ENCODE peak calls at places on chromosome 4, in six cellular contexts. U is K562; R is IMR-90; C is mammary epithelial cell; G is CD4-positive, alpha-beta T cell; B is upper lobe of right lung. H is an unnamed sample.
A peak's percentile ranks its signal among the peaks of the same experiment; 100 is the strongest.

GRCh38 chr4:39335566-39335965 is 30.6 kb downstream of the RFC1 start:
- DNase-seq in U (no peak), R (no peak), C (no peak), G (no peak), B (no peak), H (no peak)

GRCh38 chr4:186067757-186068385 is 1.1 kb upstream of the TLR3 start:
- DNase-seq in U (no peak), R (peak; percentile 19), C (peak; percentile 32), G (peak; percentile 28), B (peak; percentile 71), H (no peak)

GRCh38 chr4:53459548-53459947 is 82.1 kb downstream of the FIP1L1 start:
- DNase-seq in U (no peak), R (peak; percentile 60), C (no peak), G (no peak), B (no peak), H (no peak)

GRCh38 chr4:182222766-182223165 is 20.4 kb upstream of the TENM3 start:
- DNase-seq in U (no peak), R (no peak), C (no peak), G (no peak), B (no peak), H (no peak)

GRCh38 chr4:1683371-1683902 is 676 bp downstream of the FAM53A start:
- DNase-seq in U (no peak), R (peak; percentile 88), C (peak; percentile 66), G (peak; percentile 7), B (no peak), H (no peak)

GRCh38 chr4:37890501-37891220 is at the start of gene TBC1D1:
- DNase-seq in U (no peak), R (no peak), C (peak; percentile 16), G (peak; percentile 25), B (peak; percentile 90), H (peak; percentile 35)

GRCh38 chr4:836003-836511 is 10.1 kb upstream of the CPLX1 start:
- DNase-seq in U (no peak), R (no peak), C (no peak), G (no peak), B (peak; percentile 45), H (no peak)

GRCh38 chr4:67680568-67681222 is 20.3 kb downstream of the UBA6 start:
- DNase-seq in U (no peak), R (peak; percentile 31), C (peak; percentile 90), G (no peak), B (no peak), H (no peak)

GRCh38 chr4:150501019-150501727 is 80.8 kb upstream of the MAB21L2 start:
- DNase-seq in U (no peak), R (peak; percentile 89), C (peak; percentile 87), G (no peak), B (no peak), H (no peak)

GRCh38 chr4:38160487-38161207 is 200.4 kb downstream of the PTTG2 start:
- DNase-seq in U (peak; percentile 23), R (peak; percentile 99), C (peak; percentile 97), G (peak; percentile 31), B (no peak), H (no peak)

GRCh38 chr4:118884716-118885115 is 3.9 kb upstream of the SYNPO2 start:
- DNase-seq in U (no peak), R (no peak), C (no peak), G (no peak), B (no peak), H (no peak)

GRCh38 chr4:91448668-91449330 is 855.0 kb upstream of the GRID2 start:
- DNase-seq in U (no peak), R (no peak), C (peak; percentile 78), G (no peak), B (no peak), H (no peak)

DNA sequence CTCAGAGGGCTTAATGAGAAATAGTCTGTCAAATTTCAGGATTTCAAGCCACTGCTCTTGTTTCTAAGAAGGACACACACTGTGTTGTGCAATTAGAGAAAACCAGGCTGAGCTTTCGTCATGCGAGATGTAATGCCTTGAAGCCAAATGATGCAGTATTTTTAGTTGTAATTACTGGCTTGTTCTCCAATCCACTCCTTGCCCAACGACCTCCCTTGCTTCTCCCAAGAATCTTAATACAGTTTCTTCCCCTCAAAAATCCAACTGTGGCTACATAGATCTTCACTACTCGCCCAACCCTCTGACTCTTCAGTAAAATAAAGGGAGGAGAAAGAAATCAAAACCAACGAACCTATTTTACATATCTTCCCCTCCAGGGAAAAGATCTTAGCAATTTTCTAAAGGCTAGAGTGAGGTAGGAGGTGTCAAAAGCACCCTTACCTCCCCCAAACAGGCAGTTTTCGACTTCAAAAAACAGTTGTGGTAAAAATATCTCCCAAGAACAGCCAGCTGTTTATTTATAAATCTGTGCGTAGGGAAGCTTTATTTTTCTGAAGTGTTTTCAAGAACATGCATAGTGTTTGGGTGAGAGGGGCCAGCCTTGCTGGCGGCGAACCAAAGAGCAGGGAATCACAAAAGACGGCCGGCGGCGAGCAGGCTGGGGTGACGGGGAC is 68.7 kb downstream of the MGST2 start:
- DNase-seq in U (no peak), R (peak; percentile 65), C (peak; percentile 51), G (no peak), B (no peak), H (no peak)
- H3K27ac ChIP-seq in U (no peak overlapping the region), R (peak overlapping the region; percentile 2), C (no peak overlapping the region), G (no peak overlapping the region), B (peak overlapping the region; percentile 88), H (peak overlapping the region; percentile 83)

DNA sequence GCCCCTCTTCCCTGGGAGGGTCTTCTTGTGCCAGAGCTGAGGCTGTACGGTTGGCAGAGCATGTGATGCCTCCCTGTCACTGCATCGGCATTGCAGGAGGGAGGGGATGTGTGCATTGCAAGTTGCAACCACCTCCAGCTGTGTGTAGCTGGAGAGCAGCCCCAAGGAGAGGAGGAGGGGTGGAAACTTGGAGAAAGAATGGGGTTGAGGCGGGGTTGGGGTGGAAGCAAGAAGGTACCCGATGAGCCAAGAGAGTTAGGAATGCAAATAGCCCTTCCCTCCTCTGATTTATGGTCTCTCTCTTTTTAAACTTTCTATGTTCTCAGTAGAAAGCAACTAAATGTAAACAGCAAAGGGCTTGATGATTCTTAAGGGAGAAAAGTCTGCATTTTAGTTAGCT is 48.1 kb upstream of the MND1 start:
- DNase-seq in U (no peak), R (peak; percentile 84), C (peak; percentile 39), G (no peak), B (no peak), H (no peak)
- H3K27ac ChIP-seq in U (no peak overlapping the region), R (peak overlapping the region; percentile 56), C (no peak overlapping the region), G (no peak overlapping the region), B (no peak overlapping the region), H (peak overlapping the region; percentile 65)

GRCh38 chr4:24794916-24795665 is at the start of gene SOD3:
- DNase-seq in U (peak; percentile 52), R (peak; percentile 86), C (no peak), G (no peak), B (peak; percentile 90), H (peak; percentile 8)

GRCh38 chr4:24798036-24798610 is 2.8 kb downstream of the SOD3 start:
- DNase-seq in U (no peak), R (no peak), C (no peak), G (no peak), B (no peak), H (no peak)

GRCh38 chr4:24794111-24794860 is 1.1 kb upstream of the SOD3 start:
- DNase-seq in U (no peak), R (peak; percentile 72), C (no peak), G (no peak), B (no peak), H (no peak)

GRCh38 chr4:24795666-24796381 is 451 bp downstream of the SOD3 start:
- DNase-seq in U (no peak), R (no peak), C (no peak), G (no peak), B (no peak), H (no peak)

GRCh38 chr4:24796632-24797031 is 1.3 kb downstream of the SOD3 start:
- DNase-seq in U (no peak), R (no peak), C (no peak), G (no peak), B (no peak), H (no peak)
- H3K27ac ChIP-seq in U (no peak overlapping the region), R (no peak overlapping the region), C (no peak overlapping the region), G (no peak overlapping the region), B (peak overlapping the region; percentile 67), H (no peak overlapping the region)

GRCh38 chr4:184471872-184472539 is 2.3 kb downstream of the IRF2 start:
- DNase-seq in U (peak; percentile 18), R (peak; percentile 30), C (no peak), G (no peak), B (no peak), H (peak; percentile 61)

GRCh38 chr4:184474261-184475095 is at the start of gene IRF2:
- DNase-seq in U (peak; percentile 94), R (peak; percentile 97), C (peak; percentile 98), G (peak; percentile 95), B (peak; percentile 99), H (peak; percentile 94)

GRCh38 chr4:184472540-184473264 is 1.6 kb downstream of the IRF2 start:
- DNase-seq in U (peak; percentile 75), R (peak; percentile 51), C (peak; percentile 70), G (peak; percentile 13), B (peak; percentile 94), H (peak; percentile 65)

GRCh38 chr4:184473515-184474260 is 662 bp downstream of the IRF2 start:
- DNase-seq in U (no peak), R (peak; percentile 32), C (peak; percentile 54), G (peak; percentile 32), B (peak; percentile 79), H (no peak)

DNA sequence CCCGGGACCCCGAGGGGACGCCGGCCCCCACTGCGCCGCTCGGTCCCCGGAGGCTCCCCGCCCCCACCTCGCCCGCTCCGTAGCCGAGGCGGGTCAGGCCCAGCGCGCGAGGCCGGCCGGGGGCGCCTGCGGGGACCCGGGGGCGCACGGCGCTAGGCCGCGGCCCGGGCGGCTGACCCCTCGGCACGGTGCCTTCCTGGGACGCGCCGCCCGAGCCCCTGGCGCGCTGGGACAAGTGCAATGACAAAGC is 1.2 kb downstream of the IRF2 start:
- DNase-seq in U (no peak), R (no peak), C (no peak), G (no peak), B (no peak), H (no peak)
- H3K27ac ChIP-seq in U (peak overlapping the region; percentile 93), R (peak overlapping the region; percentile 89), C (peak overlapping the region; percentile 96), G (no peak overlapping the region), B (peak overlapping the region; percentile 99), H (peak overlapping the region; percentile 99)

GRCh38 chr4:6719611-6720179 is 3.7 kb downstream of the BLOC1S4 start:
- DNase-seq in U (no peak), R (no peak), C (no peak), G (no peak), B (no peak), H (no peak)

GRCh38 chr4:6721121-6721520 is 5.1 kb downstream of the BLOC1S4 start:
- DNase-seq in U (no peak), R (no peak), C (no peak), G (no peak), B (no peak), H (no peak)

GRCh38 chr4:6722891-6723290 is 6.9 kb downstream of the BLOC1S4 start:
- DNase-seq in U (no peak), R (no peak), C (no peak), G (no peak), B (no peak), H (no peak)

GRCh38 chr4:6718932-6719610 is 3.1 kb downstream of the BLOC1S4 start:
- DNase-seq in U (no peak), R (no peak), C (no peak), G (no peak), B (no peak), H (no peak)

DNA sequence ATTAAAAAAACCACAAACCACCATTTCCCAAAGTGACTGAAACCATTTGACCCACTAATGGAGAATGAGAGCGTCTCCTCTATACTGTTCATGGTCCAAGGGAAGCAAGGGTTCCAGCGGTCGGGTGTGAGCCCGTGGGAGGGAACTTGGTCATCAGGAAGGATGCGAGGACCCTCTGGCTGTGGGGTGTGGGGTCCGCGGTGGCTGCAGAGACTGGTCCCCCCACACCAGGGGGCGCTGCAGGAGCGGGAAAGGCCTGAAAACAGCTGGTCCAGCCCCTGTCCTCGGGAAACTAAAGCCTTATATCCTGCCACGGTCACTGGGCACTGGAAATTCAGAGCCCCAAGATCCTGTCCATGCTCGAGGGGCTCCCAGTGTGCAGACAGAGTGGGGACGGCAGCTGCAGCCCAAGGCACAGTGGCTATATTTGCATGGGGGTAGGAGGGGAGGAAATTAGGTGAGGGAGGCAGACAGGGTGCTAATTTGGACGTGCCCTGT is 4.3 kb downstream of the BLOC1S4 start:
- DNase-seq in U (peak; percentile 86), R (peak; percentile 65), C (peak; percentile 33), G (peak; percentile 78), B (peak; percentile 92), H (peak; percentile 36)
- H3K27ac ChIP-seq in U (no peak overlapping the region), R (no peak overlapping the region), C (no peak overlapping the region), G (no peak overlapping the region), B (no peak overlapping the region), H (peak overlapping the region; percentile 85)

H was measured in substantia nigra.